ENCODE peak calls at places on chromosomes 1 and 21, in four cellular contexts. One of them, this sample, is unnamed.
A peak's percentile ranks its signal among the peaks of the same experiment; 100 is the strongest.

GRCh38 chr1:226104671-226105121 is 42.2 kb downstream of the H3-3A start:
- DNase-seq in A549: no peak
- DNase-seq in heart right ventricle: no peak
- DNase-seq in ascending aorta: no peak
- DNase-seq in this sample: no peak

GRCh38 chr1:88111806-88112205 is 572.3 kb upstream of the PKN2 start:
- DNase-seq in A549: no peak
- DNase-seq in heart right ventricle: no peak
- DNase-seq in ascending aorta: no peak
- DNase-seq in this sample: peak; percentile 50

GRCh38 chr1:80657048-80657653 is 1143.6 kb upstream of the ADGRL2 start:
- DNase-seq in A549: peak; percentile 14
- DNase-seq in heart right ventricle: no peak
- DNase-seq in ascending aorta: no peak
- DNase-seq in this sample: no peak

GRCh38 chr1:245779797-245780529 is 625.2 kb downstream of the KIF26B start:
- DNase-seq in A549: no peak
- DNase-seq in heart right ventricle: no peak
- DNase-seq in ascending aorta: no peak
- DNase-seq in this sample: no peak

GRCh38 chr1:67732750-67733151 is 47.8 kb downstream of the GADD45A start:
- DNase-seq in A549: no peak
- DNase-seq in heart right ventricle: peak; percentile 34
- DNase-seq in ascending aorta: no peak
- DNase-seq in this sample: no peak

GRCh38 chr1:59750612-59751395 is 63.9 kb upstream of the HOOK1 start:
- DNase-seq in A549: peak; percentile 3
- DNase-seq in heart right ventricle: no peak
- DNase-seq in ascending aorta: no peak
- DNase-seq in this sample: peak; percentile 40

GRCh38 chr1:94542088-94542671 is 621 bp upstream of the F3 start:
- DNase-seq in A549: no peak
- DNase-seq in heart right ventricle: peak; percentile 45
- DNase-seq in ascending aorta: no peak
- DNase-seq in this sample: no peak

GRCh38 chr1:25107643-25108010 is 124.7 kb downstream of the SYF2 start:
- DNase-seq in A549: no peak
- DNase-seq in heart right ventricle: no peak
- DNase-seq in ascending aorta: no peak
- DNase-seq in this sample: no peak

GRCh38 chr21:32306021-32306780 is 7.5 kb downstream of the MRAP start:
- DNase-seq in A549: peak; percentile 17
- DNase-seq in heart right ventricle: no peak
- DNase-seq in ascending aorta: no peak
- DNase-seq in this sample: no peak

GRCh38 chr1:101025283-101025679 is 303 bp downstream of the DPH5 start:
- DNase-seq in A549: no peak
- DNase-seq in heart right ventricle: no peak
- DNase-seq in ascending aorta: no peak
- DNase-seq in this sample: peak; percentile 2

GRCh38 chr1:221430133-221430960 is 311.5 kb downstream of the DUSP10 start:
- DNase-seq in A549: no peak
- DNase-seq in heart right ventricle: no peak
- DNase-seq in ascending aorta: no peak
- DNase-seq in this sample: no peak

GRCh38 chr21:20538039-20538658 is 460.1 kb upstream of the NCAM2 start:
- DNase-seq in A549: no peak
- DNase-seq in heart right ventricle: no peak
- DNase-seq in ascending aorta: no peak
- DNase-seq in this sample: no peak

GRCh38 chr21:21101911-21102310 is 103.7 kb downstream of the NCAM2 start:
- DNase-seq in A549: no peak
- DNase-seq in heart right ventricle: no peak
- DNase-seq in ascending aorta: no peak
- DNase-seq in this sample: no peak

GRCh38 chr1:165129568-165130164 is 226.8 kb downstream of the LMX1A start:
- DNase-seq in A549: peak; percentile 61
- DNase-seq in heart right ventricle: peak; percentile 35
- DNase-seq in ascending aorta: no peak
- DNase-seq in this sample: peak; percentile 81
- TF ChIP-seq CTCF in A549: peak; percentile 59
- TF ChIP-seq CTCF in heart right ventricle: peak; percentile 11
- TF ChIP-seq CTCF in ascending aorta: no peak
- TF ChIP-seq CTCF in this sample: peak; percentile 65

DNA sequence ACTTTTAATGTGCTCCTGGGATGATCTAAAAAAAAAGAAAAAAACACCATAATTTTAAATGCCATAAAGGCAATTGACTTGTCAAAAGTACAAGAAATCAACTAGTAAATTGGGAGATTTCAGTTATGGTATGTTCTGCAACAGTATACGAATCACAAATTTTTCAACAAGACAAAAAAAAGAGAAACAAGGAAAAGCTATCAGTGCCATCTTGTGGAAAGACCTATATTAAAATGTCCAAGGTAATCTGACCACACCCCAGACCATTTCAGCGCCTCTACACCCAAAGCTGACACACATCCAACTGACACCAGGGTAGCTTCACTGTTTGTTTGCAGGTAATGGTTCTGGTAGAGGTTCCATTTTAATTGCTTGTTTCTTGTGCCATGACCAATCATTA is 5.0 kb upstream of the DUSP23 start:
- DNase-seq in A549: no peak
- DNase-seq in heart right ventricle: no peak
- DNase-seq in ascending aorta: no peak
- DNase-seq in this sample: no peak
- TF ChIP-seq CTCF in A549: peak; percentile 41
- TF ChIP-seq CTCF in heart right ventricle: no peak
- TF ChIP-seq CTCF in ascending aorta: no peak
- TF ChIP-seq CTCF in this sample: no peak

DNA sequence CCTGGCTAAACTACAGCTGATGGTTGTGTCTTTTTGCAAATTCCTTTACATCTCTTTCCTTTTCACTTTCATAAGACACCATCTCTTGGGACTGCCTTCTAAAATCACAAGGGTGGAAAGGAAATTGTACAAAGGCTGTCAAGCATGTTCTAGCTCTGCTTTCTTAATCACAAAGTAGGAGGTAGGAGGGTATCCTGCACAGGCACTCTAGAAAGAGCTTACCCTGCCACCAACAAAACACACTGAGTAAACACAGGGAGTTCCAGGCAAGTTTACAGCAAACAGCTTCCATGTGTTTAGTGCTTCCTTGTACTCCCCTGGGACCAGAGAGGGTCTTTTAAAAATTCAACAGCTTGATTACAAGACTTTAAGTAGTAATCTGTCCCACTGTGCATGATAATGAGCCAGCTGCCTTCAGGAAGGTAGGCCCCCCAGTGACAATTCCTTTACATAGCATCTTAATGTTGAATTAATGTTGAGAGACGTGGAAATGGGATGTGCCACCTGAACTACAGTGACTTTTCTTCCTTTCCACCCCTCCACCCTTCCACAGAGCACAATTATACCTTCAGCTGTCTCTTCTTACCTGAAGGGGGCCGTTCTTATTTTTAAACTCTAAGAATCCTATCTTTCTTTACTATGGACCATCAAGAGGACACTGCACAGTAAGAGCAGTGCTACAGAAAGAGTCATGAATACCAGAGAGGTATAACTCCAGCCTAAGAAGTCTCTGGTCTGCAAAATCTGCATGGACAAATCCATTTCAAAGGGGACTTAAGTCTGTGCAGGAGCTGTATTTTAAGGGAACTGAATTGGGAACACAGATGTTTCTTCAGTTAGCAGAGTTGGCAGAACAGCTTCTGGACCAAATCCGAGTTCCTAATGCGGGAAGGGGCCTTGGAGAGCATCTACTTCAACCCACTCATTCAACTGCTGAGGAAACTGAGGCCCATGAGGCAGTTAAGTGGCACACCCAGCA is 2.2 kb downstream of the PLPP3 start:
- DNase-seq in A549: peak; percentile 26
- DNase-seq in heart right ventricle: no peak
- DNase-seq in ascending aorta: no peak
- DNase-seq in this sample: no peak
- TF ChIP-seq CTCF in A549: peak; percentile 37
- TF ChIP-seq CTCF in heart right ventricle: no peak
- TF ChIP-seq CTCF in ascending aorta: no peak
- TF ChIP-seq CTCF in this sample: peak; percentile 42

DNA sequence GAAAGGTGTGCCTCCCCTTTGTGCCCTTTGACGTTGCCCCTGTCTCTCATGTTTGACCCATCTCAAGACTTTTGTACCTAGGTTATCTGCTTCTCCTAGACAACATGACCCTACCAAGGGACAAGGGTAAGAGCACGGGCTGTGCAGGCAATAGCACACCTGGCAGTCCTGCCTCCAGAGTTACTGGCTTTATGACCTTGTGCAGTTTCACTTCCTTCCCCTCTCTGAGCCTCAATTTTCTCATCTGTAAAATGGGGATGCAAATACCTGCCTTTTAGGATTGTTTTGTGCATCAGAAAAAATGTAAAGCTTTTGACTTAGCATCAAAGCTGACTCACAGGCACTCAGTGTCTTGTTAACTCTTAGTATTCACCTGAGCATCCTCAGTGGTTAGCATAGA is 36.4 kb downstream of the ELK4 start:
- DNase-seq in A549: no peak
- DNase-seq in heart right ventricle: no peak
- DNase-seq in ascending aorta: no peak
- DNase-seq in this sample: no peak
- TF ChIP-seq CTCF in A549: no peak
- TF ChIP-seq CTCF in heart right ventricle: no peak
- TF ChIP-seq CTCF in ascending aorta: no peak
- TF ChIP-seq CTCF in this sample: no peak